ENCODE peak calls at places on chromosomes 11 and 22, in eight cellular contexts. U is AG09309, Y is fibroblast of lung, X is PC-3, Q is B cell, O is brain microvascular endothelial cell, H is GM12865, L is GM10248. G is an unnamed sample.

GRCh38 chr11:65136515-65137096 is 2.3 kb upstream of the SYVN1 start:
- DNase-seq in Q (no peak), X (no peak), L (no peak), Y (no peak), H (no peak), U (no peak), O (no peak), G (no peak)

GRCh38 chr11:22432331-22433065 is 94.3 kb downstream of the SLC17A6 start:
- DNase-seq in U (no peak), X (no peak), H (no peak), Q (no peak), Y (peak; percentile 62), L (peak; percentile 15), O (peak; percentile 33), G (no peak)

GRCh38 chr11:65416341-65417185 is 6.0 kb upstream of the NEAT1 start:
- DNase-seq in H (peak; percentile 93), U (peak; percentile 35), X (peak; percentile 93), Y (peak; percentile 74), O (peak; percentile 80), L (peak; percentile 91), Q (peak; percentile 93), G (peak; percentile 84)

GRCh38 chr22:17079572-17079971 is 5.2 kb upstream of the IL17RA start:
- DNase-seq in Q (no peak), X (no peak), O (no peak), L (no peak), Y (peak; percentile 12), H (no peak), U (no peak), G (no peak)

GRCh38 chr11:2768471-2769408 is 68.9 kb upstream of the KCNQ1OT1 start:
- DNase-seq in L (no peak), Y (peak; percentile 76), Q (no peak), X (peak; percentile 85), O (peak; percentile 83), H (no peak), U (peak; percentile 14), G (no peak)

GRCh38 chr11:61138940-61139339 is 22.3 kb downstream of the VPS37C start:
- DNase-seq in Y (peak; percentile 51), Q (no peak), O (peak; percentile 90), L (no peak), U (peak; percentile 59), H (no peak), X (no peak), G (no peak)

GRCh38 chr11:20632169-20632532 is 32.7 kb downstream of the SLC6A5 start:
- DNase-seq in X (no peak), H (no peak), L (no peak), U (no peak), Q (no peak), O (no peak), Y (no peak), G (no peak)

GRCh38 chr22:33654173-33654890 is 265.9 kb downstream of the LARGE1 start:
- DNase-seq in H (no peak), Q (no peak), Y (no peak), U (no peak), X (no peak), L (no peak), O (no peak), G (no peak)

GRCh38 chr11:32172771-32173170 is 81.9 kb downstream of the RCN1 start:
- DNase-seq in U (no peak), O (no peak), L (no peak), Y (peak; percentile 36), X (no peak), H (no peak), Q (no peak), G (no peak)

GRCh38 chr11:10459029-10459970 is 4.2 kb downstream of the AMPD3 start:
- DNase-seq in Q (peak; percentile 83), H (peak; percentile 89), L (peak; percentile 70), O (no peak), X (no peak), U (no peak), Y (no peak), G (peak; percentile 68)

GRCh38 chr11:47899801-47900200 is 51.7 kb upstream of the NUP160 start:
- DNase-seq in H (peak; percentile 87), Y (no peak), X (no peak), Q (peak; percentile 85), O (no peak), L (peak; percentile 73), U (no peak), G (peak; percentile 92)

GRCh38 chr11:20049231-20049630 is 111.0 kb downstream of the DBX1 start:
- DNase-seq in Q (no peak), H (no peak), O (no peak), L (no peak), Y (no peak), U (no peak), X (no peak), G (no peak)

GRCh38 chr22:20567993-20568417 is 60.6 kb downstream of the MED15 start:
- DNase-seq in O (peak; percentile 35), L (no peak), Y (peak; percentile 63), H (no peak), Q (no peak), X (peak; percentile 41), U (no peak), G (no peak)

GRCh38 chr11:42315267-42315666 is 855.8 kb upstream of the LRRC4C start:
- DNase-seq in Y (no peak), H (no peak), Q (no peak), L (no peak), U (no peak), X (peak; percentile 73), O (peak; percentile 30), G (no peak)

GRCh38 chr11:92149996-92150395 is 74.6 kb upstream of the FAT3 start:
- DNase-seq in Y (peak; percentile 25), L (no peak), Q (no peak), X (peak; percentile 19), H (no peak), U (no peak), O (no peak), G (no peak)

GRCh38 chr11:20027546-20028014 is 132.7 kb downstream of the DBX1 start:
- DNase-seq in Q (no peak), X (no peak), O (no peak), H (no peak), U (no peak), Y (no peak), L (no peak), G (no peak)

GRCh38 chr11:65615950-65616574 is 486 bp downstream of the PCNX3 start:
- DNase-seq in U (no peak), L (peak; percentile 70), X (peak; percentile 29), Y (peak; percentile 21), Q (no peak), O (no peak), H (peak; percentile 66), G (peak; percentile 23)

GRCh38 chr11:17767301-17767885 is 32.8 kb downstream of the KCNC1 start:
- DNase-seq in Y (no peak), X (no peak), H (no peak), U (no peak), Q (no peak), O (peak; percentile 29), L (no peak), G (no peak)

GRCh38 chr11:2990617-2991476 is 1.3 kb downstream of the NAP1L4 start:
- DNase-seq in O (no peak), L (no peak), X (peak; percentile 34), Y (no peak), Q (no peak), U (no peak), H (peak; percentile 50), G (peak; percentile 38)

GRCh38 chr11:17542249-17542648 is 2.0 kb downstream of the USH1C start:
- DNase-seq in X (no peak), Q (no peak), O (no peak), Y (no peak), U (no peak), H (no peak), L (no peak), G (no peak)

GRCh38 chr11:45982656-45983470 is 60.4 kb downstream of the LARGE2 start:
- DNase-seq in U (no peak), X (no peak), O (peak; percentile 86), L (no peak), Y (peak; percentile 75), H (no peak), Q (no peak), G (no peak)

DNA sequence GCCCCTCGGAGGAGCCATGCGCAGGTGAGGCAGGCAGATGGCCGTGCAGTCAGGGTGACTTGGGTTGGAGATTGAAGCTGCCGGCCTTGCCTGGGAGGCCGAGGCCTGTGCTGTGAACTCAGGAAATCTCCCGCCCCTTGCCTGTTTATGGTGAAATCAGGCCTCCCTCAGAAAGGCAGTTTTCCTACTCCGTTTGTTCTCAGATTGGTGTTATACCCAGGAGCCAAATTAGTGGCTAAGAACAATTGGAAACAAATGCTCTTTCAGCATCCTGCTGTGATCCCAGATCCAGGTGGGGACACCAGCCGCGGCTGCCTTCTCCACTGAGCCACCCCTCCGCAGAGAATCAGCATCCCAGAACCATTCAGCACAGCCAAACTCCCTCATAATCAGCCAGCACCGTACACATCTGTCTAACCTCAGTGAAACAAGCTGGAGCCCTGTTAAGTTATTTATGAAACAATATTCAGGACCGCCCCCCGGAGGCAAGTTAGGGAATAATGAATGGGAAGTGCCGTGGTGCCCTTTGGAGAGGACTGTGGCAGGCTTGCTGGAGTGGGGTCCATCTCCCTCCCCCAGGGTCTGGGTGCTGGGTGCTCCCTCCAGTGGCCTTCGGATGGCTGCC is 60.0 kb downstream of the PKNOX2 start:
- DNase-seq in U (no peak), Q (no peak), O (peak; percentile 51), H (no peak), X (peak; percentile 45), L (no peak), Y (peak; percentile 60), G (no peak)
- TF ChIP-seq CTCF in U (peak; percentile 26), Q (no peak), O (peak; percentile 60), H (no peak), X (peak; percentile 58), L (no peak), Y (peak; percentile 51), G (no peak)

GRCh38 chr11:121571466-121571865 is 118.7 kb upstream of the SORL1-AS1 start:
- DNase-seq in U (no peak), Q (no peak), Y (no peak), X (no peak), H (no peak), O (no peak), L (no peak), G (no peak)
- TF ChIP-seq CTCF in U (no peak), Q (no peak), Y (no peak), X (no peak), H (no peak), O (no peak), L (no peak), G (no peak)

GRCh38 chr11:13963169-13963948 is 836 bp downstream of the SPON1 start:
- DNase-seq in X (no peak), L (peak; percentile 32), Y (peak; percentile 39), O (no peak), Q (peak; percentile 50), U (no peak), H (no peak), G (no peak)
- TF ChIP-seq CTCF in X (no peak), L (no peak), Y (no peak), O (no peak), Q (no peak), U (no peak), H (no peak), G (no peak)

GRCh38 chr11:27210509-27210908 is 152.5 kb downstream of the CCDC34 start:
- DNase-seq in Y (no peak), H (no peak), L (no peak), Q (no peak), O (no peak), U (no peak), X (no peak), G (no peak)
- TF ChIP-seq CTCF in Y (no peak), H (no peak), L (no peak), Q (no peak), O (no peak), U (no peak), X (no peak), G (no peak)

G was measured in MM.1S.